ENCODE peak calls at places on chromosome 19, in six cellular contexts. K, F, R, E, Y and V are unnamed samples. For H3K27me3, the result is how much of the 10 kb centered on the place peaks cover.

GRCh38 chr19:43527860-43528622 is 1.0 kb upstream of the ETHE1 start:
- DNase-seq in F (no peak), R (peak), Y (peak), K (no peak), E (peak), V (peak)

GRCh38 chr19:35729763-35730162 is 12.0 kb downstream of the KMT2B start:
- DNase-seq in R (no peak), E (no peak), K (no peak), Y (no peak), F (no peak), V (peak)

GRCh38 chr19:30865481-30865880 is 483.8 kb downstream of the TSHZ3 start:
- DNase-seq in E (no peak), F (no peak), Y (no peak), K (no peak), R (no peak), V (no peak)

GRCh38 chr19:39941615-39942507 is 7.4 kb upstream of the FCGBP start:
- DNase-seq in R (peak), Y (peak), E (no peak), F (peak), K (no peak), V (no peak)

GRCh38 chr19:55697069-55697440 is 22.0 kb downstream of the EPN1 start:
- DNase-seq in K (no peak), E (no peak), F (no peak), Y (no peak), R (no peak), V (peak)

GRCh38 chr19:53882391-53883050 is 524 bp downstream of the PRKCG start:
- DNase-seq in K (no peak), F (no peak), E (no peak), R (no peak), Y (no peak), V (no peak)

GRCh38 chr19:15304140-15304705 is 28.1 kb downstream of the BRD4 start:
- DNase-seq in F (no peak), R (no peak), E (no peak), Y (peak), K (no peak), V (no peak)

GRCh38 chr19:37998801-37999308 is 91.8 kb downstream of the SIPA1L3 start:
- DNase-seq in R (no peak), F (no peak), E (no peak), K (no peak), Y (no peak), V (no peak)

GRCh38 chr19:43841990-43842389 is 14.9 kb downstream of the ZNF283 start:
- DNase-seq in Y (no peak), F (no peak), E (no peak), K (no peak), R (no peak), V (no peak)

GRCh38 chr19:7885818-7886217 is 2.5 kb upstream of the LRRC8E start:
- DNase-seq in K (no peak), Y (no peak), R (no peak), F (no peak), E (no peak), V (no peak)

GRCh38 chr19:32154418-32154817 is 191.0 kb upstream of the ZNF507 start:
- DNase-seq in E (no peak), K (no peak), F (no peak), Y (no peak), R (no peak), V (no peak)

GRCh38 chr19:32146664-32147063 is 198.7 kb upstream of the ZNF507 start:
- DNase-seq in Y (no peak), E (no peak), F (no peak), R (no peak), K (no peak), V (no peak)

GRCh38 chr19:32150605-32151004 is 194.8 kb upstream of the ZNF507 start:
- DNase-seq in Y (no peak), E (no peak), R (no peak), K (no peak), F (no peak), V (no peak)
- H3K27me3 ChIP-seq in Y (under half), E (under half), R (under half), K (under half), F (under half), V (under half)

GRCh38 chr19:29422047-29422446 is 103.7 kb upstream of the VSTM2B start:
- DNase-seq in F (no peak), R (no peak), K (no peak), Y (no peak), E (no peak), V (no peak)

GRCh38 chr19:29418106-29418684 is 107.6 kb upstream of the VSTM2B start:
- DNase-seq in F (no peak), Y (no peak), E (no peak), K (no peak), R (no peak), V (no peak)

GRCh38 chr19:29421186-29421525 is 104.6 kb upstream of the VSTM2B start:
- DNase-seq in R (no peak), Y (no peak), K (no peak), E (no peak), F (no peak), V (no peak)

GRCh38 chr19:29420482-29421185 is 105.2 kb upstream of the VSTM2B start:
- DNase-seq in Y (no peak), F (no peak), R (no peak), E (no peak), K (no peak), V (no peak)

DNA sequence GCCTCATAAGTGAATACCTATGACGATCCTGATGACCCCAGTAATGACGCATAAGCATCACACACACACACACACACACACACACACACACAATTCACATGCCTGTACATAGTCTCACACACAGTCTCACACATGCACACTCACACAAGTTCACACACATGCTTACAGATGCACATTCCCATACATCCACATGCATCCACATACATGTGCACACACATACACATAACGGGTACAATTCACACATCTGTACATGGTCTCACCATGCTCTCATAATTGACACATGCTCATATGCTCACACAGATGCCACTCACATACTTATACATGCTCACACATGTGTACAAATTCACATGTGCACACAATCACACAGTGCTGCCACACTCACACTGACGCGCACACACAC is 105.7 kb upstream of the VSTM2B start:
- DNase-seq in F (no peak), E (no peak), K (no peak), Y (no peak), R (no peak), V (no peak)
- H3K27me3 ChIP-seq in F (under half), E (under half), K (under half), Y (under half), R (under half), V (under half)

GRCh38 chr19:3361384-3362216 is 4.8 kb upstream of the NFIC start:
- DNase-seq in K (no peak), F (no peak), R (no peak), E (no peak), Y (no peak), V (no peak)

GRCh38 chr19:3358919-3359849 is 7.2 kb upstream of the NFIC start:
- DNase-seq in Y (peak), K (peak), F (peak), E (peak), R (peak), V (peak)

GRCh38 chr19:3359850-3360493 is 6.4 kb upstream of the NFIC start:
- DNase-seq in K (no peak), Y (no peak), F (no peak), R (no peak), E (no peak), V (no peak)

GRCh38 chr19:3362217-3362907 is 4.0 kb upstream of the NFIC start:
- DNase-seq in E (no peak), K (no peak), R (no peak), Y (no peak), F (no peak), V (no peak)

GRCh38 chr19:3360494-3361383 is 5.6 kb upstream of the NFIC start:
- DNase-seq in E (no peak), R (peak), K (no peak), F (peak), Y (peak), V (peak)
- H3K27me3 ChIP-seq in E (under half), R (under half), K (under half), F (under half), Y (under half), V (under half)

GRCh38 chr19:12837225-12837624 is 1.1 kb upstream of the MAST1 start:
- DNase-seq in Y (no peak), F (no peak), R (no peak), E (no peak), K (no peak), V (no peak)
- H3K27me3 ChIP-seq in Y (half or more), F (under half), R (half or more), E (half or more), K (half or more), V (under half)

GRCh38 chr19:46490774-46491173 is 4.9 kb downstream of the PNMA8B start:
- DNase-seq in F (no peak), K (no peak), R (no peak), E (no peak), Y (no peak), V (no peak)
- H3K27me3 ChIP-seq in F (under half), K (under half), R (half or more), E (under half), Y (half or more), V (under half)